ENCODE peak calls at places on chromosome 14, in six cellular contexts. H is spleen; R is pancreas; L is H7; W is naive thymus-derived CD4-positive, alpha-beta T cell; A is thoracic aorta. S is an unnamed sample.

GRCh38 chr14:85466678-85467077 is 63.3 kb upstream of the FLRT2 start:
- DNase-seq in A (no peak), W (no peak), L (no peak), R (no peak), H (no peak), S (no peak)

GRCh38 chr14:66104486-66104885 is 381.7 kb upstream of the CCDC196 start:
- DNase-seq in H (no peak), A (no peak), R (no peak), L (no peak), W (no peak), S (no peak)

GRCh38 chr14:46137786-46138185 is 513.8 kb downstream of the RPL10L start:
- DNase-seq in H (no peak), A (no peak), W (no peak), L (no peak), R (no peak), S (no peak)

GRCh38 chr14:80231732-80232131 is 20.4 kb upstream of the DIO2 start:
- DNase-seq in R (no peak), H (no peak), A (no peak), W (no peak), L (no peak), S (no peak)

GRCh38 chr14:23559010-23559920 is 3.2 kb downstream of the THTPA start:
- DNase-seq in L (peak; percentile 87), W (peak; percentile 65), R (peak; percentile 25), A (no peak), H (peak; percentile 88), S (peak; percentile 46)

GRCh38 chr14:105015905-105016304 is 5.0 kb downstream of the CDCA4 start:
- DNase-seq in W (no peak), H (no peak), R (no peak), L (peak; percentile 19), A (no peak), S (no peak)

GRCh38 chr14:65961004-65961403 is 525.2 kb upstream of the CCDC196 start:
- DNase-seq in A (no peak), R (no peak), W (peak; percentile 54), H (peak; percentile 83), L (peak; percentile 71), S (no peak)

GRCh38 chr14:23434488-23435219 is 806 bp downstream of the MYH7 start:
- DNase-seq in H (no peak), W (no peak), A (no peak), R (no peak), L (peak; percentile 7), S (no peak)

GRCh38 chr14:68975667-68976066 is 3.4 kb downstream of the ACTN1 start:
- DNase-seq in L (no peak), A (no peak), W (no peak), R (no peak), H (no peak), S (peak; percentile 23)

GRCh38 chr14:67962215-67962644 is 142.7 kb downstream of the RAD51B start:
- DNase-seq in R (no peak), W (no peak), L (no peak), A (no peak), H (no peak), S (no peak)

GRCh38 chr14:83425138-83425537 is 1891.5 kb upstream of the SEL1L start:
- DNase-seq in W (no peak), R (no peak), L (no peak), A (no peak), H (no peak), S (no peak)

GRCh38 chr14:78982551-78982950 is 812.4 kb downstream of the NRXN3 start:
- DNase-seq in A (no peak), W (no peak), L (no peak), H (no peak), R (no peak), S (no peak)

GRCh38 chr14:22577334-22577908 is 11.6 kb downstream of the DAD1 start:
- DNase-seq in H (no peak), W (no peak), A (no peak), L (no peak), R (no peak), S (no peak)

GRCh38 chr14:29796853-29797252 is 130.8 kb downstream of the PRKD1 start:
- DNase-seq in L (no peak), R (no peak), H (no peak), A (no peak), W (no peak), S (no peak)

GRCh38 chr14:79363291-79363690 is 848.0 kb downstream of the DIO2 start:
- DNase-seq in A (no peak), H (no peak), R (no peak), L (no peak), W (no peak), S (no peak)

GRCh38 chr14:71488703-71489141 is 443.5 kb upstream of the RGS6 start:
- DNase-seq in R (no peak), W (no peak), A (no peak), L (no peak), H (no peak), S (no peak)

GRCh38 chr14:104697892-104698583 is 8.6 kb downstream of the INF2 start:
- DNase-seq in W (no peak), H (no peak), L (no peak), A (no peak), R (no peak), S (no peak)

GRCh38 chr14:103313704-103314103 is 20.3 kb upstream of the EIF5 start:
- DNase-seq in L (peak; percentile 25), W (no peak), R (no peak), H (peak; percentile 7), A (no peak), S (no peak)

GRCh38 chr14:28652782-28653181 is 113.8 kb upstream of the FOXG1 start:
- DNase-seq in R (no peak), A (no peak), L (no peak), H (no peak), W (no peak), S (no peak)

GRCh38 chr14:36931796-36932195 is 240.6 kb downstream of the SLC25A21 start:
- DNase-seq in H (no peak), R (no peak), L (no peak), W (no peak), A (no peak), S (no peak)
- H3K36me3 ChIP-seq in H (no peaks in the 10 kb centered on the region), R (no peaks in the 10 kb centered on the region), L (no peaks in the 10 kb centered on the region), W (no peaks in the 10 kb centered on the region), A (no peaks in the 10 kb centered on the region), S (no peaks in the 10 kb centered on the region)

GRCh38 chr14:70265422-70265821 is 76.7 kb upstream of the SLC8A3 start:
- DNase-seq in A (no peak), H (no peak), R (no peak), W (no peak), L (no peak), S (no peak)
- H3K36me3 ChIP-seq in A (no peaks in the 10 kb centered on the region), H (no peaks in the 10 kb centered on the region), R (no peaks in the 10 kb centered on the region), W (no peaks in the 10 kb centered on the region), L (no peaks in the 10 kb centered on the region), S (no peaks in the 10 kb centered on the region)

GRCh38 chr14:34851395-34851794 is 23.8 kb downstream of the BAZ1A start:
- DNase-seq in W (no peak), H (no peak), L (no peak), A (no peak), R (no peak), S (no peak)
- H3K36me3 ChIP-seq in W (peaks cover 19% of the 10 kb centered on the region), H (peaks cover 96% of the 10 kb centered on the region), L (no peaks in the 10 kb centered on the region), A (peaks cover 4% of the 10 kb centered on the region), R (no peaks in the 10 kb centered on the region), S (no peaks in the 10 kb centered on the region)

GRCh38 chr14:94052662-94053061 is 26.5 kb downstream of the OTUB2 start:
- DNase-seq in W (no peak), R (no peak), A (no peak), L (no peak), H (peak; percentile 17), S (no peak)
- H3K36me3 ChIP-seq in W (peaks cover 96% of the 10 kb centered on the region), R (no peaks in the 10 kb centered on the region), A (peaks cover 94% of the 10 kb centered on the region), L (peaks cover 57% of the 10 kb centered on the region), H (peaks cover 100% of the 10 kb centered on the region), S (no peaks in the 10 kb centered on the region)

DNA sequence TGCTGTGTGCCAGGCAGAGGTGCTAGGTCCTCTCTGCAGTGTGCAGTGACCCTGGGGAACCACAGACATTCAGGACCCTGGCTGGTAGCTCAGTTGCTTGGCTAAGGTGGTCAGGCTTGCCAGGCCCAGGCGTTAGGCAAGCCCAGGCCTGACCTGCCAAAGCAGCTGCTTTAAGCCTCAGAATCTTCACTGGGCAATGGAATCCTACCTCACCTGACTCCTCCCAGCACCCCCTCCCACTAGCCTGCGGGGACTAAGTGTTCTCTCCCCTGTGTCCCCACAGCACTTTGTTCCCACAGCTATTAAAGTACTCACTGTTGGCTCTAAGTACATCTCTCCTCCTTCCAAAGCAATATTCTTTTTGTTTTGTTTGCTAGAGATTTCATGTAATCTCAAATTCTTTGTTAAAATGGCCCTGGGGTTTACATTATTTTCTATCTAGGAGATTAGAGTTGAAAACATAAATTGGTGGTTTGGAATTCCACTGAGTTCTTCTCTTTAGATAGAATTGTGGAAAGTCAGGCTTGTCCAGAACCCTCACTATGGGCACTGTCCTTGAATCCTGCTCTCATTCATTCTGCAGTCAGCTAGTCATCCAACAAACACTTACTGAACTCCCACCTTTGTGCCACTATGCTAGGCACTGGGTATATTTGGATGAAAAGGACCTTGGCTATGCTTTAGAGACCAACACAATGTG is 44.4 kb downstream of the DGLUCY start:
- DNase-seq in A (no peak), L (no peak), H (no peak), R (no peak), W (no peak), S (no peak)
- H3K36me3 ChIP-seq in A (peaks cover 25% of the 10 kb centered on the region), L (peaks cover 9% of the 10 kb centered on the region), H (peaks cover 77% of the 10 kb centered on the region), R (no peaks in the 10 kb centered on the region), W (peaks cover 57% of the 10 kb centered on the region), S (no peaks in the 10 kb centered on the region)

GRCh38 chr14:76834296-76834695 is 8.1 kb downstream of the LRRC74A start:
- DNase-seq in A (no peak), H (no peak), W (no peak), R (no peak), L (no peak), S (no peak)
- H3K36me3 ChIP-seq in A (no peaks in the 10 kb centered on the region), H (no peaks in the 10 kb centered on the region), W (no peaks in the 10 kb centered on the region), R (no peaks in the 10 kb centered on the region), L (no peaks in the 10 kb centered on the region), S (no peaks in the 10 kb centered on the region)

GRCh38 chr14:60288279-60288678 is 39.3 kb downstream of the PPM1A start:
- DNase-seq in H (no peak), A (no peak), R (no peak), L (no peak), W (no peak), S (no peak)
- H3K36me3 ChIP-seq in H (peaks cover 89% of the 10 kb centered on the region), A (peaks cover 9% of the 10 kb centered on the region), R (no peaks in the 10 kb centered on the region), L (peaks cover 3% of the 10 kb centered on the region), W (peaks cover 36% of the 10 kb centered on the region), S (no peaks in the 10 kb centered on the region)

GRCh38 chr14:99509871-99510555 is 28.8 kb downstream of the CCNK start:
- DNase-seq in L (peak; percentile 72), A (no peak), W (no peak), H (peak; percentile 72), R (peak; percentile 68), S (no peak)
- H3K36me3 ChIP-seq in L (peaks cover 34% of the 10 kb centered on the region), A (peaks cover 49% of the 10 kb centered on the region), W (peaks cover 92% of the 10 kb centered on the region), H (peaks cover 100% of the 10 kb centered on the region), R (no peaks in the 10 kb centered on the region), S (no peaks in the 10 kb centered on the region)